ENCODE peak calls at places on chromosomes 16 and 17, in six cellular contexts. G, W, A, C, F and P are unnamed samples. For H3K4me1, the result is how much of the 10 kb centered on the place peaks cover.

GRCh38 chr17:76327689-76328088 is 19.6 kb upstream of the QRICH2 start:
- DNase-seq in G (no peak), W (no peak), A (peak), C (no peak), F (no peak), P (no peak)

GRCh38 chr17:56600246-56600645 is 6.7 kb downstream of the NOG start:
- DNase-seq in G (no peak), W (no peak), A (no peak), C (no peak), F (no peak), P (no peak)

GRCh38 chr17:14541714-14542113 is 240.8 kb downstream of the HS3ST3B1 start:
- DNase-seq in G (no peak), W (no peak), A (no peak), C (no peak), F (no peak), P (no peak)

GRCh38 chr17:80978499-80979497 is 12.8 kb upstream of the CHMP6 start:
- DNase-seq in G (no peak), W (no peak), A (no peak), C (no peak), F (no peak), P (no peak)

GRCh38 chr17:22435231-22435974 is 743.1 kb downstream of the KCNJ18 start:
- DNase-seq in G (no peak), W (no peak), A (no peak), C (no peak), F (no peak), P (no peak)

GRCh38 chr17:33015716-33016346 is 24.2 kb downstream of the SPACA3 start:
- DNase-seq in G (no peak), W (no peak), A (no peak), C (no peak), F (no peak), P (no peak)

GRCh38 chr17:71461504-71462197 is 659.2 kb upstream of the SOX9 start:
- DNase-seq in G (no peak), W (no peak), A (no peak), C (no peak), F (no peak), P (no peak)

GRCh38 chr17:77147357-77147801 is 6.6 kb downstream of the SEC14L1 start:
- DNase-seq in G (no peak), W (no peak), A (no peak), C (no peak), F (no peak), P (no peak)

GRCh38 chr16:81937305-81938038 is 73.8 kb downstream of the SDR42E1 start:
- DNase-seq in G (peak), W (no peak), A (no peak), C (no peak), F (no peak), P (no peak)

GRCh38 chr16:64469906-64470702 is 651.8 kb downstream of the CDH11 start:
- DNase-seq in G (peak), W (no peak), A (no peak), C (no peak), F (no peak), P (peak)

GRCh38 chr17:75517277-75517865 is 1.0 kb downstream of the TSEN54 start:
- DNase-seq in G (no peak), W (peak), A (no peak), C (peak), F (no peak), P (no peak)

GRCh38 chr17:77959216-77959925 is 868 bp downstream of the TNRC6C start:
- DNase-seq in G (no peak), W (peak), A (no peak), C (no peak), F (no peak), P (peak)

GRCh38 chr17:81715107-81715871 is 3.2 kb downstream of the SLC25A10 start:
- DNase-seq in G (no peak), W (no peak), A (no peak), C (no peak), F (no peak), P (no peak)

GRCh38 chr16:84144301-84144858 is 597 bp downstream of the HSDL1 start:
- DNase-seq in G (peak), W (no peak), A (peak), C (peak), F (no peak), P (peak)

GRCh38 chr16:508884-509736 is 18.4 kb upstream of the CAPN15 start:
- DNase-seq in G (no peak), W (no peak), A (no peak), C (no peak), F (no peak), P (no peak)

GRCh38 chr17:68198931-68199836 is 48.7 kb upstream of the AMZ2 start:
- DNase-seq in G (no peak), W (no peak), A (no peak), C (peak), F (no peak), P (no peak)

GRCh38 chr17:51289776-51290175 is 29.4 kb downstream of the UTP18 start:
- DNase-seq in G (no peak), W (no peak), A (no peak), C (no peak), F (no peak), P (no peak)

GRCh38 chr17:16484445-16485169 is 7.4 kb downstream of the LRRC75A start:
- DNase-seq in G (no peak), W (no peak), A (no peak), C (no peak), F (no peak), P (no peak)

GRCh38 chr17:50052241-50052788 is 3.6 kb upstream of the ITGA3 start:
- DNase-seq in G (no peak), W (no peak), A (no peak), C (peak), F (no peak), P (no peak)

GRCh38 chr17:4610656-4611055 is 26.3 kb downstream of the SMTNL2 start:
- DNase-seq in G (no peak), W (no peak), A (no peak), C (no peak), F (no peak), P (no peak)

GRCh38 chr17:48384164-48384563 is 45.9 kb downstream of the SKAP1 start:
- DNase-seq in G (no peak), W (no peak), A (no peak), C (no peak), F (no peak), P (no peak)

GRCh38 chr17:38415250-38416194 is 12.7 kb upstream of the ARHGAP23 start:
- DNase-seq in G (no peak), W (no peak), A (peak), C (peak), F (no peak), P (peak)

GRCh38 chr17:16281351-16281750 is 64.3 kb downstream of the PIGL start:
- DNase-seq in G (no peak), W (no peak), A (no peak), C (peak), F (no peak), P (peak)

GRCh38 chr17:58710948-58711552 is 18.6 kb downstream of the RAD51C start:
- DNase-seq in G (no peak), W (peak), A (no peak), C (peak), F (no peak), P (peak)

GRCh38 chr17:63634163-63634562 is 11.9 kb downstream of the MAP3K3 start:
- DNase-seq in G (no peak), W (no peak), A (no peak), C (no peak), F (no peak), P (peak)

GRCh38 chr16:15032547-15033308 is 23.1 kb downstream of the NTAN1 start:
- DNase-seq in G (no peak), W (no peak), A (no peak), C (no peak), F (no peak), P (no peak)

GRCh38 chr16:87368029-87368765 is 15.4 kb downstream of the FBXO31 start:
- DNase-seq in G (no peak), W (no peak), A (no peak), C (no peak), F (no peak), P (no peak)

GRCh38 chr16:73565263-73565662 is 517.3 kb upstream of the ZFHX3 start:
- DNase-seq in G (no peak), W (no peak), A (no peak), C (peak), F (no peak), P (no peak)

GRCh38 chr17:27384721-27385120 is 71.5 kb upstream of the KSR1 start:
- DNase-seq in G (no peak), W (no peak), A (no peak), C (no peak), F (no peak), P (no peak)

GRCh38 chr17:48732688-48733629 is 4.4 kb upstream of the HOXB13 start:
- DNase-seq in G (no peak), W (no peak), A (no peak), C (peak), F (no peak), P (no peak)

GRCh38 chr17:27236710-27237315 is 57.1 kb upstream of the WSB1 start:
- DNase-seq in G (peak), W (peak), A (no peak), C (peak), F (peak), P (peak)

GRCh38 chr17:56832446-56832845 is 1.3 kb downstream of the C17orf67 start:
- DNase-seq in G (no peak), W (no peak), A (no peak), C (peak), F (no peak), P (no peak)

GRCh38 chr16:844638-845348 is 44.3 kb upstream of the GNG13 start:
- DNase-seq in G (no peak), W (no peak), A (no peak), C (no peak), F (no peak), P (no peak)

GRCh38 chr16:1773703-1774455 is 945 bp upstream of the MRPS34 start:
- DNase-seq in G (no peak), W (no peak), A (no peak), C (no peak), F (peak), P (no peak)

GRCh38 chr17:1532836-1533602 is 16.6 kb upstream of the INPP5K start:
- DNase-seq in G (no peak), W (no peak), A (no peak), C (peak), F (no peak), P (peak)

GRCh38 chr17:12647023-12647422 is 18.7 kb upstream of the MYOCD start:
- DNase-seq in G (no peak), W (no peak), A (no peak), C (no peak), F (no peak), P (no peak)

GRCh38 chr17:12644623-12645022 is 21.1 kb upstream of the MYOCD start:
- DNase-seq in G (no peak), W (no peak), A (no peak), C (no peak), F (no peak), P (no peak)

GRCh38 chr17:12643812-12644211 is 21.9 kb upstream of the MYOCD start:
- DNase-seq in G (no peak), W (no peak), A (no peak), C (no peak), F (no peak), P (no peak)

GRCh38 chr17:12648498-12648897 is 17.2 kb upstream of the MYOCD start:
- DNase-seq in G (no peak), W (no peak), A (no peak), C (no peak), F (no peak), P (no peak)
- H3K4me3 ChIP-seq in G (no peak), W (no peak), A (no peak), C (no peak), F (no peak), P (no peak)

GRCh38 chr16:18068477-18068876 is 268.1 kb downstream of the NPIPA8 start:
- DNase-seq in G (no peak), W (no peak), A (no peak), C (no peak), F (no peak), P (no peak)

GRCh38 chr16:18069683-18070082 is 266.9 kb downstream of the NPIPA8 start:
- DNase-seq in G (no peak), W (no peak), A (no peak), C (no peak), F (no peak), P (no peak)

GRCh38 chr16:18072161-18072560 is 264.4 kb downstream of the NPIPA8 start:
- DNase-seq in G (no peak), W (no peak), A (no peak), C (no peak), F (no peak), P (no peak)
- H3K27ac ChIP-seq in G (no peak), W (no peak), A (no peak), C (no peak), F (no peak), P (no peak)

GRCh38 chr17:46158323-46159296 is 34.6 kb downstream of the KANSL1 start:
- DNase-seq in G (no peak), W (no peak), A (no peak), C (no peak), F (no peak), P (no peak)

GRCh38 chr17:46162871-46163270 is 30.4 kb downstream of the KANSL1 start:
- DNase-seq in G (no peak), W (no peak), A (no peak), C (no peak), F (no peak), P (no peak)

GRCh38 chr17:46157443-46158107 is 35.7 kb downstream of the KANSL1 start:
- DNase-seq in G (no peak), W (no peak), A (no peak), C (no peak), F (no peak), P (peak)

GRCh38 chr17:46159686-46160085 is 33.5 kb downstream of the KANSL1 start:
- DNase-seq in G (no peak), W (no peak), A (no peak), C (no peak), F (no peak), P (no peak)

DNA sequence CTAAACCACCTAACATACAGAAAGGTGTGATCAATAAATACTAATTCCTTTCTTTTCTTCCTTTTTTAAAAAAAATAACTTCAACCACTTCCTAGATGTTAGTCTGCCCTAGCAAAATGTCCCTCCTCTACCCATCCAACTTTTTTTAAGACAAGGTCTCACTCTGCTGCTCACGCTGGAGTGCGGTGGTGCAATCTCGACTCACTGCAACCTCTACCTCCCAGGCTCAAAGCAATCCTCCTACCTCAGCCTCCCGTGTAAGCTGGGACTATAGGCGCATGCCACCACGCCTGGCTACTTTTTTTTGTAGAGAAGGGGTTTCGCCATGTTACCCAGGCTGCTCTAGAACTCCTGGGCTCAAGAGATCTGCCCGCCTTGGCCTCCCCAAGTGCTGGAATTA is 33.1 kb downstream of the KANSL1 start:
- DNase-seq in G (no peak), W (no peak), A (no peak), C (no peak), F (no peak), P (no peak)
- H3K4me1 ChIP-seq in G (half or more), W (under half), A (half or more), C (under half), F (under half), P (half or more)

GRCh38 chr17:7043195-7043543 is 723 bp downstream of the SLC16A11 start:
- DNase-seq in G (no peak), W (peak), A (no peak), C (no peak), F (no peak), P (no peak)

GRCh38 chr17:7038025-7038862 is 2.4 kb downstream of the SLC16A13 start:
- DNase-seq in G (no peak), W (no peak), A (no peak), C (no peak), F (no peak), P (no peak)

GRCh38 chr17:7043544-7044268 is at the start of gene SLC16A11:
- DNase-seq in G (peak), W (peak), A (no peak), C (no peak), F (no peak), P (no peak)

GRCh38 chr17:7042507-7043194 is 1.2 kb downstream of the SLC16A11 start:
- DNase-seq in G (no peak), W (no peak), A (no peak), C (no peak), F (no peak), P (peak)

DNA sequence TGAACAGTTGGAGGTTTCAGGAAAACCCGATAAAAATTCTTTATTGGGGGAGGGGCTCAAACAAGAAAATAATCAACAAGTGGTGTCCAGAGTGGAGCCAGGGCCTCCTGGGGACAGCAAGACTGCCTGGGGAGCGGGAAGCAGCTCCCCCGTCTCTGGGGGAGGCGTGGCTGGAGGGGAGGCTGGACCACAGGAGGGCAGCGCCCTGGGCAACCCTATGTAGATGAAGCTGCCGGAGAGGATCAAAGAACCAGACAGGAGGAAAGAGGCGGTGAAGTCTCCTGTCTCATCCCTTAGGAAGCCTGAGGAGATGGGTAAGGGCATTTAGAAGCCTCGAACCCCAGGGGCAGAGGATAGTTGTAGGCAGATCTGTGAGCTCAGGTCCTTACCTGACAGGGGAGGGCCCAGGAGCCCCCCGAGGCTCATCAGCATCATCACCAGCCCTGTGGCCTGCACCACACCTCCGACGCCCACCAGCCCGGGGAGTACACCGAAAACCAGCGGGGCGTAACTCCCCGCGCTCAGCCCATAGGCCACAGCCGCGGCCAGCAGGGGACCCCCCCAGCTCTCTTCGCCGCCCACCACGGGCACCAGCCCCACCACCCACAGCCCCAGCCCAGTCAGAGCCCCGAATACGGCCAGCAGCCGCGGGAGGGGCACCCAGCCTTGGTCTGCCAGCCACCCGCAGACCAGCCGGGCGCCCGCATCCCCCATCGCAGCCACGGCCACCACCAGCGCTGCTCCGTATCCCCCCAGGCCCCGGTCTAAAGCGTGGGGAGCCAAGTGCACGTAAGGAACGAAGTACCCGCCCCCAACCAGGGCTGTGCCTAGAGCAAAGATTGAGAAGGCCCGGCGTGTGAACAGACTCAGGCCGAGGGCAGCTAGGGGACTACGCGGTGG is 2.0 kb downstream of the SLC16A11 start:
- DNase-seq in G (no peak), W (peak), A (no peak), C (no peak), F (no peak), P (peak)
- H3K4me3 ChIP-seq in G (peak), W (peak), A (peak), C (no peak), F (no peak), P (no peak)

DNA sequence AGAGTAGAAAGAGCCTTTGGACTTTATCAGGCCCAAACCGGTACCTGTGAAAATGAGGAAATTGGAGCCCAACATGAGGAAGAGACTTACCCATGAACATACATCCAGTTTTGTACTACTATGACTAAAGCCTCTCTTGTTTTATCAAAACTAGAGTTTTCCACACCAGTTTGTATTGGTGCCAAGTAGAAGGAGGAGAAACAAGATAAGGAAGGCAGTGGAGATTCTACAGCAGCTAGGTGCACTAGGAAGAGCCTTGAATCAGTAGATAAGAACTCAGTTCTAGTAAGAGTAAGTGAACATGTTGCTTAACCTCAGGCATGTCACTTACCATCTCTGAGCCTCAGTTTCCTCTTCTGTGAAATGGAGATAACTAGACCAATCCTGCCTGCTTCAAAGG is 13.7 kb upstream of the TMEM132E start:
- DNase-seq in G (no peak), W (no peak), A (no peak), C (no peak), F (no peak), P (no peak)
- H3K27ac ChIP-seq in G (no peak), W (no peak), A (no peak), C (no peak), F (no peak), P (no peak)